ENCODE peak calls at places on chromosomes 16 and 17, in seven cellular contexts. One of them, this sample, is unnamed.

GRCh38 chr16:24957887-24958286 is 57.3 kb downstream of the ARHGAP17 start:
- DNase-seq in stimulated activated effector memory CD8-positive, alpha-beta T cell treated with anti-CD3 and anti-CD28 coated beads, Interleukin-12 subunit alpha, Interleukin-12 subunit beta, amount 100 ng/mL, for 72 hours: no peak
- DNase-seq in islet precursor cell: no peak
- DNase-seq in gastrocnemius medialis: no peak
- DNase-seq in activated naive CD4-positive, alpha-beta T cell: no peak
- DNase-seq in pulmonary artery endothelial cell: no peak
- DNase-seq in endothelial cell of umbilical vein: no peak
- DNase-seq in this sample: no peak

GRCh38 chr17:10311131-10311530 is 61.7 kb downstream of the MYH13 start:
- DNase-seq in stimulated activated effector memory CD8-positive, alpha-beta T cell treated with anti-CD3 and anti-CD28 coated beads, Interleukin-12 subunit alpha, Interleukin-12 subunit beta, amount 100 ng/mL, for 72 hours: no peak
- DNase-seq in islet precursor cell: peak
- DNase-seq in gastrocnemius medialis: no peak
- DNase-seq in activated naive CD4-positive, alpha-beta T cell: no peak
- DNase-seq in pulmonary artery endothelial cell: no peak
- DNase-seq in endothelial cell of umbilical vein: no peak
- DNase-seq in this sample: no peak

GRCh38 chr17:194844-195602 is 13.6 kb upstream of the DOC2B start:
- DNase-seq in stimulated activated effector memory CD8-positive, alpha-beta T cell treated with anti-CD3 and anti-CD28 coated beads, Interleukin-12 subunit alpha, Interleukin-12 subunit beta, amount 100 ng/mL, for 72 hours: no peak
- DNase-seq in islet precursor cell: no peak
- DNase-seq in gastrocnemius medialis: no peak
- DNase-seq in activated naive CD4-positive, alpha-beta T cell: no peak
- DNase-seq in pulmonary artery endothelial cell: no peak
- DNase-seq in endothelial cell of umbilical vein: no peak
- DNase-seq in this sample: no peak

GRCh38 chr17:8152981-8153549 is 861 bp upstream of the PER1 start:
- DNase-seq in stimulated activated effector memory CD8-positive, alpha-beta T cell treated with anti-CD3 and anti-CD28 coated beads, Interleukin-12 subunit alpha, Interleukin-12 subunit beta, amount 100 ng/mL, for 72 hours: no peak
- DNase-seq in islet precursor cell: peak
- DNase-seq in gastrocnemius medialis: no peak
- DNase-seq in activated naive CD4-positive, alpha-beta T cell: no peak
- DNase-seq in pulmonary artery endothelial cell: no peak
- DNase-seq in endothelial cell of umbilical vein: no peak
- DNase-seq in this sample: no peak

GRCh38 chr16:23524001-23524400 is 13.7 kb upstream of the GGA2 start:
- DNase-seq in stimulated activated effector memory CD8-positive, alpha-beta T cell treated with anti-CD3 and anti-CD28 coated beads, Interleukin-12 subunit alpha, Interleukin-12 subunit beta, amount 100 ng/mL, for 72 hours: no peak
- DNase-seq in islet precursor cell: no peak
- DNase-seq in gastrocnemius medialis: no peak
- DNase-seq in activated naive CD4-positive, alpha-beta T cell: no peak
- DNase-seq in pulmonary artery endothelial cell: no peak
- DNase-seq in endothelial cell of umbilical vein: no peak
- DNase-seq in this sample: no peak

GRCh38 chr16:10729649-10730048 is 14.0 kb upstream of the NUBP1 start:
- DNase-seq in stimulated activated effector memory CD8-positive, alpha-beta T cell treated with anti-CD3 and anti-CD28 coated beads, Interleukin-12 subunit alpha, Interleukin-12 subunit beta, amount 100 ng/mL, for 72 hours: no peak
- DNase-seq in islet precursor cell: peak
- DNase-seq in gastrocnemius medialis: peak
- DNase-seq in activated naive CD4-positive, alpha-beta T cell: no peak
- DNase-seq in pulmonary artery endothelial cell: no peak
- DNase-seq in endothelial cell of umbilical vein: no peak
- DNase-seq in this sample: no peak

GRCh38 chr16:4293822-4294457 is 21.1 kb upstream of the TFAP4 start:
- DNase-seq in stimulated activated effector memory CD8-positive, alpha-beta T cell treated with anti-CD3 and anti-CD28 coated beads, Interleukin-12 subunit alpha, Interleukin-12 subunit beta, amount 100 ng/mL, for 72 hours: no peak
- DNase-seq in islet precursor cell: peak
- DNase-seq in gastrocnemius medialis: peak
- DNase-seq in activated naive CD4-positive, alpha-beta T cell: no peak
- DNase-seq in pulmonary artery endothelial cell: no peak
- DNase-seq in endothelial cell of umbilical vein: peak
- DNase-seq in this sample: no peak

GRCh38 chr16:55949518-55949917 is 74.3 kb upstream of the CES5A start:
- DNase-seq in stimulated activated effector memory CD8-positive, alpha-beta T cell treated with anti-CD3 and anti-CD28 coated beads, Interleukin-12 subunit alpha, Interleukin-12 subunit beta, amount 100 ng/mL, for 72 hours: no peak
- DNase-seq in islet precursor cell: peak
- DNase-seq in gastrocnemius medialis: no peak
- DNase-seq in activated naive CD4-positive, alpha-beta T cell: no peak
- DNase-seq in pulmonary artery endothelial cell: no peak
- DNase-seq in endothelial cell of umbilical vein: no peak
- DNase-seq in this sample: no peak

GRCh38 chr16:30893082-30893743 is 664 bp downstream of the BCL7C start:
- DNase-seq in stimulated activated effector memory CD8-positive, alpha-beta T cell treated with anti-CD3 and anti-CD28 coated beads, Interleukin-12 subunit alpha, Interleukin-12 subunit beta, amount 100 ng/mL, for 72 hours: no peak
- DNase-seq in islet precursor cell: no peak
- DNase-seq in gastrocnemius medialis: no peak
- DNase-seq in activated naive CD4-positive, alpha-beta T cell: no peak
- DNase-seq in pulmonary artery endothelial cell: no peak
- DNase-seq in endothelial cell of umbilical vein: no peak
- DNase-seq in this sample: no peak

GRCh38 chr16:56933266-56933619 is 1.3 kb downstream of the HERPUD1 start:
- DNase-seq in stimulated activated effector memory CD8-positive, alpha-beta T cell treated with anti-CD3 and anti-CD28 coated beads, Interleukin-12 subunit alpha, Interleukin-12 subunit beta, amount 100 ng/mL, for 72 hours: no peak
- DNase-seq in islet precursor cell: no peak
- DNase-seq in gastrocnemius medialis: no peak
- DNase-seq in activated naive CD4-positive, alpha-beta T cell: no peak
- DNase-seq in pulmonary artery endothelial cell: no peak
- DNase-seq in endothelial cell of umbilical vein: no peak
- DNase-seq in this sample: no peak

GRCh38 chr17:48498168-48498840 is 32.5 kb downstream of the HOXB1 start:
- DNase-seq in stimulated activated effector memory CD8-positive, alpha-beta T cell treated with anti-CD3 and anti-CD28 coated beads, Interleukin-12 subunit alpha, Interleukin-12 subunit beta, amount 100 ng/mL, for 72 hours: no peak
- DNase-seq in islet precursor cell: peak
- DNase-seq in gastrocnemius medialis: no peak
- DNase-seq in activated naive CD4-positive, alpha-beta T cell: no peak
- DNase-seq in pulmonary artery endothelial cell: no peak
- DNase-seq in endothelial cell of umbilical vein: no peak
- DNase-seq in this sample: no peak

GRCh38 chr16:64292953-64293352 is 828.9 kb downstream of the CDH11 start:
- DNase-seq in stimulated activated effector memory CD8-positive, alpha-beta T cell treated with anti-CD3 and anti-CD28 coated beads, Interleukin-12 subunit alpha, Interleukin-12 subunit beta, amount 100 ng/mL, for 72 hours: no peak
- DNase-seq in islet precursor cell: no peak
- DNase-seq in gastrocnemius medialis: no peak
- DNase-seq in activated naive CD4-positive, alpha-beta T cell: no peak
- DNase-seq in pulmonary artery endothelial cell: no peak
- DNase-seq in endothelial cell of umbilical vein: no peak
- DNase-seq in this sample: no peak

GRCh38 chr16:70162041-70162451 is 11.5 kb upstream of the CLEC18C start:
- DNase-seq in stimulated activated effector memory CD8-positive, alpha-beta T cell treated with anti-CD3 and anti-CD28 coated beads, Interleukin-12 subunit alpha, Interleukin-12 subunit beta, amount 100 ng/mL, for 72 hours: no peak
- DNase-seq in islet precursor cell: no peak
- DNase-seq in gastrocnemius medialis: no peak
- DNase-seq in activated naive CD4-positive, alpha-beta T cell: no peak
- DNase-seq in pulmonary artery endothelial cell: peak
- DNase-seq in endothelial cell of umbilical vein: peak
- DNase-seq in this sample: no peak

GRCh38 chr17:19716108-19717030 is at the start of gene SLC47A2:
- DNase-seq in stimulated activated effector memory CD8-positive, alpha-beta T cell treated with anti-CD3 and anti-CD28 coated beads, Interleukin-12 subunit alpha, Interleukin-12 subunit beta, amount 100 ng/mL, for 72 hours: no peak
- DNase-seq in islet precursor cell: no peak
- DNase-seq in gastrocnemius medialis: peak
- DNase-seq in activated naive CD4-positive, alpha-beta T cell: no peak
- DNase-seq in pulmonary artery endothelial cell: no peak
- DNase-seq in endothelial cell of umbilical vein: no peak
- DNase-seq in this sample: no peak

GRCh38 chr17:57988301-57989010 is 402 bp upstream of the VEZF1 start:
- DNase-seq in stimulated activated effector memory CD8-positive, alpha-beta T cell treated with anti-CD3 and anti-CD28 coated beads, Interleukin-12 subunit alpha, Interleukin-12 subunit beta, amount 100 ng/mL, for 72 hours: peak
- DNase-seq in islet precursor cell: peak
- DNase-seq in gastrocnemius medialis: peak
- DNase-seq in activated naive CD4-positive, alpha-beta T cell: peak
- DNase-seq in pulmonary artery endothelial cell: no peak
- DNase-seq in endothelial cell of umbilical vein: peak
- DNase-seq in this sample: no peak

GRCh38 chr17:47687748-47688147 is 6.2 kb upstream of the TBKBP1 start:
- DNase-seq in stimulated activated effector memory CD8-positive, alpha-beta T cell treated with anti-CD3 and anti-CD28 coated beads, Interleukin-12 subunit alpha, Interleukin-12 subunit beta, amount 100 ng/mL, for 72 hours: no peak
- DNase-seq in islet precursor cell: peak
- DNase-seq in gastrocnemius medialis: no peak
- DNase-seq in activated naive CD4-positive, alpha-beta T cell: no peak
- DNase-seq in pulmonary artery endothelial cell: no peak
- DNase-seq in endothelial cell of umbilical vein: no peak
- DNase-seq in this sample: no peak

GRCh38 chr17:20293501-20293900 is 173.8 kb downstream of the LGALS9B start:
- DNase-seq in stimulated activated effector memory CD8-positive, alpha-beta T cell treated with anti-CD3 and anti-CD28 coated beads, Interleukin-12 subunit alpha, Interleukin-12 subunit beta, amount 100 ng/mL, for 72 hours: no peak
- DNase-seq in islet precursor cell: peak
- DNase-seq in gastrocnemius medialis: no peak
- DNase-seq in activated naive CD4-positive, alpha-beta T cell: no peak
- DNase-seq in pulmonary artery endothelial cell: no peak
- DNase-seq in endothelial cell of umbilical vein: no peak
- DNase-seq in this sample: no peak

GRCh38 chr17:83195330-83196087 is 116.1 kb downstream of the METRNL start:
- DNase-seq in stimulated activated effector memory CD8-positive, alpha-beta T cell treated with anti-CD3 and anti-CD28 coated beads, Interleukin-12 subunit alpha, Interleukin-12 subunit beta, amount 100 ng/mL, for 72 hours: no peak
- DNase-seq in islet precursor cell: no peak
- DNase-seq in gastrocnemius medialis: peak
- DNase-seq in activated naive CD4-positive, alpha-beta T cell: no peak
- DNase-seq in pulmonary artery endothelial cell: no peak
- DNase-seq in endothelial cell of umbilical vein: no peak
- DNase-seq in this sample: no peak

GRCh38 chr17:61199431-61200348 is 200.0 kb upstream of the TBX2 start:
- DNase-seq in stimulated activated effector memory CD8-positive, alpha-beta T cell treated with anti-CD3 and anti-CD28 coated beads, Interleukin-12 subunit alpha, Interleukin-12 subunit beta, amount 100 ng/mL, for 72 hours: no peak
- DNase-seq in islet precursor cell: no peak
- DNase-seq in gastrocnemius medialis: no peak
- DNase-seq in activated naive CD4-positive, alpha-beta T cell: no peak
- DNase-seq in pulmonary artery endothelial cell: no peak
- DNase-seq in endothelial cell of umbilical vein: no peak
- DNase-seq in this sample: no peak

GRCh38 chr16:88739975-88740726 is 33.8 kb downstream of the CTU2 start:
- DNase-seq in stimulated activated effector memory CD8-positive, alpha-beta T cell treated with anti-CD3 and anti-CD28 coated beads, Interleukin-12 subunit alpha, Interleukin-12 subunit beta, amount 100 ng/mL, for 72 hours: no peak
- DNase-seq in islet precursor cell: no peak
- DNase-seq in gastrocnemius medialis: no peak
- DNase-seq in activated naive CD4-positive, alpha-beta T cell: no peak
- DNase-seq in pulmonary artery endothelial cell: no peak
- DNase-seq in endothelial cell of umbilical vein: no peak
- DNase-seq in this sample: no peak

GRCh38 chr16:87241135-87241771 is 75.9 kb downstream of the C16orf95 start:
- DNase-seq in stimulated activated effector memory CD8-positive, alpha-beta T cell treated with anti-CD3 and anti-CD28 coated beads, Interleukin-12 subunit alpha, Interleukin-12 subunit beta, amount 100 ng/mL, for 72 hours: no peak
- DNase-seq in islet precursor cell: no peak
- DNase-seq in gastrocnemius medialis: no peak
- DNase-seq in activated naive CD4-positive, alpha-beta T cell: no peak
- DNase-seq in pulmonary artery endothelial cell: no peak
- DNase-seq in endothelial cell of umbilical vein: no peak
- DNase-seq in this sample: no peak

GRCh38 chr17:57461082-57461481 is 204.8 kb downstream of the MSI2 start:
- DNase-seq in stimulated activated effector memory CD8-positive, alpha-beta T cell treated with anti-CD3 and anti-CD28 coated beads, Interleukin-12 subunit alpha, Interleukin-12 subunit beta, amount 100 ng/mL, for 72 hours: peak
- DNase-seq in islet precursor cell: no peak
- DNase-seq in gastrocnemius medialis: peak
- DNase-seq in activated naive CD4-positive, alpha-beta T cell: no peak
- DNase-seq in pulmonary artery endothelial cell: no peak
- DNase-seq in endothelial cell of umbilical vein: no peak
- DNase-seq in this sample: no peak

GRCh38 chr16:89924298-89924924 is 1.3 kb downstream of the TUBB3 start:
- DNase-seq in stimulated activated effector memory CD8-positive, alpha-beta T cell treated with anti-CD3 and anti-CD28 coated beads, Interleukin-12 subunit alpha, Interleukin-12 subunit beta, amount 100 ng/mL, for 72 hours: no peak
- DNase-seq in islet precursor cell: peak
- DNase-seq in gastrocnemius medialis: no peak
- DNase-seq in activated naive CD4-positive, alpha-beta T cell: peak
- DNase-seq in pulmonary artery endothelial cell: no peak
- DNase-seq in endothelial cell of umbilical vein: peak
- DNase-seq in this sample: no peak

GRCh38 chr17:57519199-57519598 is 225.9 kb downstream of the CCDC182 start:
- DNase-seq in stimulated activated effector memory CD8-positive, alpha-beta T cell treated with anti-CD3 and anti-CD28 coated beads, Interleukin-12 subunit alpha, Interleukin-12 subunit beta, amount 100 ng/mL, for 72 hours: no peak
- DNase-seq in islet precursor cell: peak
- DNase-seq in gastrocnemius medialis: no peak
- DNase-seq in activated naive CD4-positive, alpha-beta T cell: no peak
- DNase-seq in pulmonary artery endothelial cell: no peak
- DNase-seq in endothelial cell of umbilical vein: no peak
- DNase-seq in this sample: no peak

GRCh38 chr17:76700627-76701470 is 9.9 kb downstream of the MXRA7 start:
- DNase-seq in stimulated activated effector memory CD8-positive, alpha-beta T cell treated with anti-CD3 and anti-CD28 coated beads, Interleukin-12 subunit alpha, Interleukin-12 subunit beta, amount 100 ng/mL, for 72 hours: no peak
- DNase-seq in islet precursor cell: peak
- DNase-seq in gastrocnemius medialis: peak
- DNase-seq in activated naive CD4-positive, alpha-beta T cell: no peak
- DNase-seq in pulmonary artery endothelial cell: peak
- DNase-seq in endothelial cell of umbilical vein: peak
- DNase-seq in this sample: no peak

GRCh38 chr16:56269276-56269675 is 78.0 kb downstream of the GNAO1 start:
- DNase-seq in stimulated activated effector memory CD8-positive, alpha-beta T cell treated with anti-CD3 and anti-CD28 coated beads, Interleukin-12 subunit alpha, Interleukin-12 subunit beta, amount 100 ng/mL, for 72 hours: no peak
- DNase-seq in islet precursor cell: no peak
- DNase-seq in gastrocnemius medialis: no peak
- DNase-seq in activated naive CD4-positive, alpha-beta T cell: no peak
- DNase-seq in pulmonary artery endothelial cell: no peak
- DNase-seq in endothelial cell of umbilical vein: no peak
- DNase-seq in this sample: no peak

GRCh38 chr16:8108991-8109509 is 481.3 kb downstream of the TMEM114 start:
- DNase-seq in stimulated activated effector memory CD8-positive, alpha-beta T cell treated with anti-CD3 and anti-CD28 coated beads, Interleukin-12 subunit alpha, Interleukin-12 subunit beta, amount 100 ng/mL, for 72 hours: no peak
- DNase-seq in islet precursor cell: no peak
- DNase-seq in gastrocnemius medialis: no peak
- DNase-seq in activated naive CD4-positive, alpha-beta T cell: no peak
- DNase-seq in pulmonary artery endothelial cell: no peak
- DNase-seq in endothelial cell of umbilical vein: no peak
- DNase-seq in this sample: no peak

GRCh38 chr16:85168732-85169256 is 56.5 kb upstream of the CIBAR2 start:
- DNase-seq in stimulated activated effector memory CD8-positive, alpha-beta T cell treated with anti-CD3 and anti-CD28 coated beads, Interleukin-12 subunit alpha, Interleukin-12 subunit beta, amount 100 ng/mL, for 72 hours: no peak
- DNase-seq in islet precursor cell: peak
- DNase-seq in gastrocnemius medialis: peak
- DNase-seq in activated naive CD4-positive, alpha-beta T cell: no peak
- DNase-seq in pulmonary artery endothelial cell: no peak
- DNase-seq in endothelial cell of umbilical vein: no peak
- DNase-seq in this sample: no peak

GRCh38 chr17:79845601-79845949 is 6.3 kb upstream of the CBX4 start:
- DNase-seq in stimulated activated effector memory CD8-positive, alpha-beta T cell treated with anti-CD3 and anti-CD28 coated beads, Interleukin-12 subunit alpha, Interleukin-12 subunit beta, amount 100 ng/mL, for 72 hours: no peak
- DNase-seq in islet precursor cell: peak
- DNase-seq in gastrocnemius medialis: no peak
- DNase-seq in activated naive CD4-positive, alpha-beta T cell: no peak
- DNase-seq in pulmonary artery endothelial cell: no peak
- DNase-seq in endothelial cell of umbilical vein: no peak
- DNase-seq in this sample: no peak

GRCh38 chr17:47684025-47684424 is 9.9 kb upstream of the TBKBP1 start:
- DNase-seq in stimulated activated effector memory CD8-positive, alpha-beta T cell treated with anti-CD3 and anti-CD28 coated beads, Interleukin-12 subunit alpha, Interleukin-12 subunit beta, amount 100 ng/mL, for 72 hours: no peak
- DNase-seq in islet precursor cell: no peak
- DNase-seq in gastrocnemius medialis: no peak
- DNase-seq in activated naive CD4-positive, alpha-beta T cell: no peak
- DNase-seq in pulmonary artery endothelial cell: no peak
- DNase-seq in endothelial cell of umbilical vein: no peak
- DNase-seq in this sample: no peak

GRCh38 chr16:80936410-80936809 is 70.3 kb downstream of the CMC2 start:
- DNase-seq in stimulated activated effector memory CD8-positive, alpha-beta T cell treated with anti-CD3 and anti-CD28 coated beads, Interleukin-12 subunit alpha, Interleukin-12 subunit beta, amount 100 ng/mL, for 72 hours: no peak
- DNase-seq in islet precursor cell: no peak
- DNase-seq in gastrocnemius medialis: no peak
- DNase-seq in activated naive CD4-positive, alpha-beta T cell: no peak
- DNase-seq in pulmonary artery endothelial cell: peak
- DNase-seq in endothelial cell of umbilical vein: peak
- DNase-seq in this sample: peak

GRCh38 chr16:88196471-88197400 is 186.0 kb upstream of the ZNF469 start:
- DNase-seq in stimulated activated effector memory CD8-positive, alpha-beta T cell treated with anti-CD3 and anti-CD28 coated beads, Interleukin-12 subunit alpha, Interleukin-12 subunit beta, amount 100 ng/mL, for 72 hours: no peak
- DNase-seq in islet precursor cell: peak
- DNase-seq in gastrocnemius medialis: no peak
- DNase-seq in activated naive CD4-positive, alpha-beta T cell: no peak
- DNase-seq in pulmonary artery endothelial cell: no peak
- DNase-seq in endothelial cell of umbilical vein: no peak
- DNase-seq in this sample: no peak

GRCh38 chr16:75065149-75065807 is 51.3 kb downstream of the LDHD start:
- DNase-seq in stimulated activated effector memory CD8-positive, alpha-beta T cell treated with anti-CD3 and anti-CD28 coated beads, Interleukin-12 subunit alpha, Interleukin-12 subunit beta, amount 100 ng/mL, for 72 hours: no peak
- DNase-seq in islet precursor cell: no peak
- DNase-seq in gastrocnemius medialis: no peak
- DNase-seq in activated naive CD4-positive, alpha-beta T cell: peak
- DNase-seq in pulmonary artery endothelial cell: no peak
- DNase-seq in endothelial cell of umbilical vein: no peak
- DNase-seq in this sample: no peak

GRCh38 chr17:81701288-81702071 is 1.7 kb upstream of the MRPL12 start:
- DNase-seq in stimulated activated effector memory CD8-positive, alpha-beta T cell treated with anti-CD3 and anti-CD28 coated beads, Interleukin-12 subunit alpha, Interleukin-12 subunit beta, amount 100 ng/mL, for 72 hours: no peak
- DNase-seq in islet precursor cell: no peak
- DNase-seq in gastrocnemius medialis: no peak
- DNase-seq in activated naive CD4-positive, alpha-beta T cell: no peak
- DNase-seq in pulmonary artery endothelial cell: no peak
- DNase-seq in endothelial cell of umbilical vein: no peak
- DNase-seq in this sample: no peak

GRCh38 chr16:77993111-77993571 is 29.2 kb upstream of the CLEC3A start:
- DNase-seq in stimulated activated effector memory CD8-positive, alpha-beta T cell treated with anti-CD3 and anti-CD28 coated beads, Interleukin-12 subunit alpha, Interleukin-12 subunit beta, amount 100 ng/mL, for 72 hours: no peak
- DNase-seq in islet precursor cell: peak
- DNase-seq in gastrocnemius medialis: no peak
- DNase-seq in activated naive CD4-positive, alpha-beta T cell: no peak
- DNase-seq in pulmonary artery endothelial cell: no peak
- DNase-seq in endothelial cell of umbilical vein: no peak
- DNase-seq in this sample: no peak

GRCh38 chr16:28499854-28500253 is 5.4 kb downstream of the APOBR start:
- DNase-seq in stimulated activated effector memory CD8-positive, alpha-beta T cell treated with anti-CD3 and anti-CD28 coated beads, Interleukin-12 subunit alpha, Interleukin-12 subunit beta, amount 100 ng/mL, for 72 hours: no peak
- DNase-seq in islet precursor cell: no peak
- DNase-seq in gastrocnemius medialis: no peak
- DNase-seq in activated naive CD4-positive, alpha-beta T cell: no peak
- DNase-seq in pulmonary artery endothelial cell: no peak
- DNase-seq in endothelial cell of umbilical vein: no peak
- DNase-seq in this sample: no peak